ENCODE peak calls at places on chromosomes 6 and 20, in five cellular contexts. One of them, this sample, is unnamed.

GRCh38 chr6:129946439-129947140 is 71.8 kb upstream of the L3MBTL3 start:
- DNase-seq in coronary artery: no peak
- DNase-seq in GM23338: peak
- DNase-seq in heart left ventricle: no peak
- DNase-seq in IMR-90: no peak
- DNase-seq in this sample: no peak

GRCh38 chr20:59735917-59736316 is 131.6 kb downstream of the PHACTR3 start:
- DNase-seq in coronary artery: peak
- DNase-seq in GM23338: no peak
- DNase-seq in heart left ventricle: no peak
- DNase-seq in IMR-90: no peak
- DNase-seq in this sample: no peak

GRCh38 chr6:16047435-16047834 is 81.5 kb upstream of the MYLIP start:
- DNase-seq in coronary artery: no peak
- DNase-seq in GM23338: no peak
- DNase-seq in heart left ventricle: no peak
- DNase-seq in IMR-90: no peak
- DNase-seq in this sample: no peak

GRCh38 chr20:9359561-9360308 is 154.7 kb upstream of the LAMP5 start:
- DNase-seq in coronary artery: no peak
- DNase-seq in GM23338: peak
- DNase-seq in heart left ventricle: peak
- DNase-seq in IMR-90: peak
- DNase-seq in this sample: no peak

GRCh38 chr6:55758156-55758942 is 117.0 kb downstream of the BMP5 start:
- DNase-seq in coronary artery: no peak
- DNase-seq in GM23338: no peak
- DNase-seq in heart left ventricle: no peak
- DNase-seq in IMR-90: peak
- DNase-seq in this sample: no peak

GRCh38 chr6:148304976-148305375 is 37.7 kb upstream of the SASH1 start:
- DNase-seq in coronary artery: no peak
- DNase-seq in GM23338: peak
- DNase-seq in heart left ventricle: no peak
- DNase-seq in IMR-90: peak
- DNase-seq in this sample: no peak

GRCh38 chr6:99146716-99147115 is 199.0 kb upstream of the FBXL4 start:
- DNase-seq in coronary artery: no peak
- DNase-seq in GM23338: no peak
- DNase-seq in heart left ventricle: no peak
- DNase-seq in IMR-90: no peak
- DNase-seq in this sample: no peak

GRCh38 chr6:43014434-43014909 is 423 bp downstream of the KLHDC3 start:
- DNase-seq in coronary artery: no peak
- DNase-seq in GM23338: no peak
- DNase-seq in heart left ventricle: no peak
- DNase-seq in IMR-90: peak
- DNase-seq in this sample: no peak

GRCh38 chr20:15674253-15675145 is 898.7 kb downstream of the KIF16B start:
- DNase-seq in coronary artery: no peak
- DNase-seq in GM23338: no peak
- DNase-seq in heart left ventricle: no peak
- DNase-seq in IMR-90: no peak
- DNase-seq in this sample: no peak

GRCh38 chr20:57402206-57403125 is 11.3 kb downstream of the RBM38 start:
- DNase-seq in coronary artery: no peak
- DNase-seq in GM23338: no peak
- DNase-seq in heart left ventricle: no peak
- DNase-seq in IMR-90: no peak
- DNase-seq in this sample: peak

GRCh38 chr6:11930240-11930639 is 81.9 kb upstream of the HIVEP1 start:
- DNase-seq in coronary artery: no peak
- DNase-seq in GM23338: no peak
- DNase-seq in heart left ventricle: no peak
- DNase-seq in IMR-90: no peak
- DNase-seq in this sample: no peak

GRCh38 chr20:51326241-51326819 is 216.2 kb downstream of the NFATC2 start:
- DNase-seq in coronary artery: no peak
- DNase-seq in GM23338: peak
- DNase-seq in heart left ventricle: peak
- DNase-seq in IMR-90: peak
- DNase-seq in this sample: no peak

GRCh38 chr6:108453601-108454157 is 107.0 kb upstream of the FOXO3 start:
- DNase-seq in coronary artery: no peak
- DNase-seq in GM23338: no peak
- DNase-seq in heart left ventricle: no peak
- DNase-seq in IMR-90: peak
- DNase-seq in this sample: no peak

GRCh38 chr20:32218156-32218900 is 10.6 kb downstream of the POFUT1 start:
- DNase-seq in coronary artery: no peak
- DNase-seq in GM23338: no peak
- DNase-seq in heart left ventricle: no peak
- DNase-seq in IMR-90: no peak
- DNase-seq in this sample: no peak
- H3K27ac ChIP-seq in coronary artery: no peak
- H3K27ac ChIP-seq in GM23338: peak
- H3K27ac ChIP-seq in heart left ventricle: no peak
- H3K27ac ChIP-seq in IMR-90: no peak
- H3K27ac ChIP-seq in this sample: no peak

DNA sequence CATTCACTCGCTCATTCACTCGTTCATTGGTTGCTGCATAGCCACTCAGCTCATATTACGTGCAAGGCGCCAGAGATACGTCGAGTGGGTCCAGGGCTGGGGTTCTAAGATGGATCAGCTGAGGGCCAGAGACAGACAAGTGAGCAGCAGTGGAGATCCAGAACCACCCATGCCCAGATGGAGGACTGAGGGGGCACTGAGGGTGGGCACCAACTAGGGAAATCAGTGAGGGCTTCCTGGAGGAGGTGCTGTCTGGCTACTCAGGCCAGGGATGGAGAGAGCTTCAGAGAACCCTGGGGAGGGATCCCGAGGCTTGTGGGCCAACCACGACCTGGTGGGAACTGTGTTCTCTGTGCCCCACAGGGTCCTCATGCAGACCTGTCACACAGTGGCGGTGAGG is 364 bp upstream of the SPDEF start:
- DNase-seq in coronary artery: no peak
- DNase-seq in GM23338: no peak
- DNase-seq in heart left ventricle: no peak
- DNase-seq in IMR-90: no peak
- DNase-seq in this sample: no peak
- H3K27ac ChIP-seq in coronary artery: no peak
- H3K27ac ChIP-seq in GM23338: no peak
- H3K27ac ChIP-seq in heart left ventricle: no peak
- H3K27ac ChIP-seq in IMR-90: no peak
- H3K27ac ChIP-seq in this sample: no peak

GRCh38 chr6:44119704-44120262 is 7.5 kb downstream of the MRPL14 start:
- DNase-seq in coronary artery: no peak
- DNase-seq in GM23338: no peak
- DNase-seq in heart left ventricle: no peak
- DNase-seq in IMR-90: no peak
- DNase-seq in this sample: no peak
- H3K27ac ChIP-seq in coronary artery: no peak
- H3K27ac ChIP-seq in GM23338: peak
- H3K27ac ChIP-seq in heart left ventricle: no peak
- H3K27ac ChIP-seq in IMR-90: peak
- H3K27ac ChIP-seq in this sample: no peak

DNA sequence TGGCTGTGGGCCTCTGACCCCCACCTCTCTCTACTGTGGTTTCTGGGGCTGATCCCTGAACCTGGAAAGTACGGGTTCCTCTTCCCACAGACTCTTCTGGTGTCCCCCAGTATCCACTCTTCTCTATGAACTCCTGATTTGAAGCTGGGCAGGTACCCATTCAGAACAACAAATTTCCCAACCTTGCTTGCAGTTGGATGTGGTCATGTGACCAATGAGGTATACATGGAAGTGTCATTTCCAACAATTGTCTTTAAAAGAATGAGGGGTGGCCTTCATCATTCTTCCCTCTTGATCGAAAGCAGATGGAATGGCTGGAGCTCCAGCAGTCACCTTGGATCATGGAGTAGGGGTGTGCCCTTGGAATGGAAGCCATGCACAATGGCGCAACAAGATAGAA is 128.0 kb upstream of the MLN start:
- DNase-seq in coronary artery: no peak
- DNase-seq in GM23338: no peak
- DNase-seq in heart left ventricle: no peak
- DNase-seq in IMR-90: no peak
- DNase-seq in this sample: peak
- H3K27ac ChIP-seq in coronary artery: no peak
- H3K27ac ChIP-seq in GM23338: no peak
- H3K27ac ChIP-seq in heart left ventricle: no peak
- H3K27ac ChIP-seq in IMR-90: no peak
- H3K27ac ChIP-seq in this sample: no peak